ENCODE peak calls at places on chromosome 21, in six cellular contexts. One of them, this sample, is unnamed.

GRCh38 chr21:44483288-44484237 is 28.3 kb downstream of the LRRC3 start:
- DNase-seq in hypothalamus: no peak
- DNase-seq in effector CD4-positive, alpha-beta T cell: no peak
- DNase-seq in activated T-helper 1 cell treated with anti-CD3 and anti-CD28 coated beads, Interleukin-2, amount 50 U/mL, for 16 hours: no peak
- DNase-seq in nucleus accumbens: no peak
- DNase-seq in BJ: no peak
- DNase-seq in this sample: no peak

GRCh38 chr21:38280446-38280845 is 23.7 kb downstream of the KCNJ15 start:
- DNase-seq in hypothalamus: no peak
- DNase-seq in effector CD4-positive, alpha-beta T cell: no peak
- DNase-seq in activated T-helper 1 cell treated with anti-CD3 and anti-CD28 coated beads, Interleukin-2, amount 50 U/mL, for 16 hours: no peak
- DNase-seq in nucleus accumbens: no peak
- DNase-seq in BJ: no peak
- DNase-seq in this sample: no peak

GRCh38 chr21:28342229-28342810 is 650.4 kb downstream of the LTN1 start:
- DNase-seq in hypothalamus: no peak
- DNase-seq in effector CD4-positive, alpha-beta T cell: no peak
- DNase-seq in activated T-helper 1 cell treated with anti-CD3 and anti-CD28 coated beads, Interleukin-2, amount 50 U/mL, for 16 hours: no peak
- DNase-seq in nucleus accumbens: no peak
- DNase-seq in BJ: no peak
- DNase-seq in this sample: no peak

GRCh38 chr21:31185663-31186062 is 147.4 kb upstream of the KRTAP19-8 start:
- DNase-seq in hypothalamus: no peak
- DNase-seq in effector CD4-positive, alpha-beta T cell: no peak
- DNase-seq in activated T-helper 1 cell treated with anti-CD3 and anti-CD28 coated beads, Interleukin-2, amount 50 U/mL, for 16 hours: no peak
- DNase-seq in nucleus accumbens: no peak
- DNase-seq in BJ: no peak
- DNase-seq in this sample: no peak

GRCh38 chr21:43868461-43868860 is 3.4 kb downstream of the AGPAT3 start:
- DNase-seq in hypothalamus: no peak
- DNase-seq in effector CD4-positive, alpha-beta T cell: no peak
- DNase-seq in activated T-helper 1 cell treated with anti-CD3 and anti-CD28 coated beads, Interleukin-2, amount 50 U/mL, for 16 hours: no peak
- DNase-seq in nucleus accumbens: no peak
- DNase-seq in BJ: no peak
- DNase-seq in this sample: no peak

GRCh38 chr21:35198982-35199732 is 150.1 kb upstream of the RUNX1 start:
- DNase-seq in hypothalamus: no peak
- DNase-seq in effector CD4-positive, alpha-beta T cell: no peak
- DNase-seq in activated T-helper 1 cell treated with anti-CD3 and anti-CD28 coated beads, Interleukin-2, amount 50 U/mL, for 16 hours: no peak
- DNase-seq in nucleus accumbens: no peak
- DNase-seq in BJ: no peak
- DNase-seq in this sample: no peak

GRCh38 chr21:40141621-40142020 is 274.4 kb downstream of the PCP4 start:
- DNase-seq in hypothalamus: no peak
- DNase-seq in effector CD4-positive, alpha-beta T cell: no peak
- DNase-seq in activated T-helper 1 cell treated with anti-CD3 and anti-CD28 coated beads, Interleukin-2, amount 50 U/mL, for 16 hours: no peak
- DNase-seq in nucleus accumbens: no peak
- DNase-seq in BJ: no peak
- DNase-seq in this sample: no peak

GRCh38 chr21:29091032-29091431 is 17.6 kb upstream of the CCT8 start:
- DNase-seq in hypothalamus: no peak
- DNase-seq in effector CD4-positive, alpha-beta T cell: no peak
- DNase-seq in activated T-helper 1 cell treated with anti-CD3 and anti-CD28 coated beads, Interleukin-2, amount 50 U/mL, for 16 hours: no peak
- DNase-seq in nucleus accumbens: no peak
- DNase-seq in BJ: peak
- DNase-seq in this sample: no peak

GRCh38 chr21:34737115-34737514 is 68.3 kb downstream of the CLIC6 start:
- DNase-seq in hypothalamus: no peak
- DNase-seq in effector CD4-positive, alpha-beta T cell: no peak
- DNase-seq in activated T-helper 1 cell treated with anti-CD3 and anti-CD28 coated beads, Interleukin-2, amount 50 U/mL, for 16 hours: no peak
- DNase-seq in nucleus accumbens: no peak
- DNase-seq in BJ: no peak
- DNase-seq in this sample: no peak